ENCODE peak calls at places on chromosomes 12 and 14, in six cellular contexts. X is foreskin keratinocyte, H is pancreas, T is left ventricle myocardium inferior, U is breast epithelium, L is tibial nerve. G is an unnamed sample.

GRCh38 chr12:127774828-127775227 is 492.1 kb upstream of the TMEM132C start:
- DNase-seq in L (no peak), T (no peak), H (no peak), X (no peak), U (no peak), G (no peak)

GRCh38 chr14:96279564-96279963 is 23.6 kb downstream of the BDKRB1 start:
- DNase-seq in L (no peak), H (no peak), T (no peak), U (no peak), X (no peak), G (no peak)

GRCh38 chr14:33539918-33540357 is 410.9 kb downstream of the EGLN3 start:
- DNase-seq in U (no peak), T (no peak), L (no peak), X (no peak), H (no peak), G (no peak)

GRCh38 chr14:100104523-100105300 is 39.5 kb downstream of the EVL start:
- DNase-seq in X (no peak), U (no peak), H (no peak), L (no peak), T (no peak), G (no peak)

GRCh38 chr14:99320105-99320572 is 48.1 kb upstream of the BCL11B start:
- DNase-seq in U (no peak), T (peak; percentile 21), H (peak; percentile 67), L (no peak), X (peak; percentile 14), G (no peak)

GRCh38 chr14:29039171-29039570 is 272.6 kb downstream of the FOXG1 start:
- DNase-seq in T (no peak), H (no peak), U (no peak), X (no peak), L (no peak), G (no peak)

GRCh38 chr14:51002406-51002984 is 58.2 kb upstream of the PYGL start:
- DNase-seq in L (no peak), X (no peak), T (no peak), H (no peak), U (no peak), G (no peak)

GRCh38 chr14:78752789-78753188 is 582.6 kb downstream of the NRXN3 start:
- DNase-seq in U (no peak), L (no peak), T (no peak), H (peak; percentile 22), X (no peak), G (no peak)

GRCh38 chr12:114851981-114852380 is 168.0 kb upstream of the TBX3 start:
- DNase-seq in H (no peak), L (no peak), U (no peak), X (no peak), T (no peak), G (no peak)

GRCh38 chr12:120599672-120600537 is 18.7 kb upstream of the POP5 start:
- DNase-seq in U (no peak), H (no peak), L (no peak), T (no peak), X (no peak), G (peak; percentile 37)

GRCh38 chr14:77988966-77989365 is 181.2 kb upstream of the NRXN3 start:
- DNase-seq in L (peak; percentile 45), H (no peak), T (peak; percentile 29), X (no peak), U (no peak), G (no peak)

GRCh38 chr14:20350860-20351259 is 7.4 kb downstream of the PARP2 start:
- DNase-seq in U (no peak), T (no peak), L (no peak), X (no peak), H (no peak), G (no peak)

GRCh38 chr12:103748875-103749274 is 92.2 kb downstream of the NT5DC3 start:
- DNase-seq in H (no peak), T (no peak), L (no peak), X (no peak), U (no peak), G (no peak)

GRCh38 chr14:39372656-39373055 is 59.6 kb downstream of the FBXO33 start:
- DNase-seq in L (no peak), T (no peak), U (no peak), X (no peak), H (no peak), G (no peak)

GRCh38 chr14:102854397-102854703 is 68.1 kb upstream of the AMN start:
- DNase-seq in X (no peak), U (no peak), T (no peak), L (no peak), H (no peak), G (no peak)

GRCh38 chr14:102849522-102850379 is 72.5 kb downstream of the TRAF3 start:
- DNase-seq in U (no peak), L (no peak), T (no peak), H (no peak), X (no peak), G (no peak)

GRCh38 chr14:102853703-102854396 is 68.6 kb upstream of the AMN start:
- DNase-seq in X (peak; percentile 44), L (no peak), U (no peak), T (no peak), H (no peak), G (no peak)

DNA sequence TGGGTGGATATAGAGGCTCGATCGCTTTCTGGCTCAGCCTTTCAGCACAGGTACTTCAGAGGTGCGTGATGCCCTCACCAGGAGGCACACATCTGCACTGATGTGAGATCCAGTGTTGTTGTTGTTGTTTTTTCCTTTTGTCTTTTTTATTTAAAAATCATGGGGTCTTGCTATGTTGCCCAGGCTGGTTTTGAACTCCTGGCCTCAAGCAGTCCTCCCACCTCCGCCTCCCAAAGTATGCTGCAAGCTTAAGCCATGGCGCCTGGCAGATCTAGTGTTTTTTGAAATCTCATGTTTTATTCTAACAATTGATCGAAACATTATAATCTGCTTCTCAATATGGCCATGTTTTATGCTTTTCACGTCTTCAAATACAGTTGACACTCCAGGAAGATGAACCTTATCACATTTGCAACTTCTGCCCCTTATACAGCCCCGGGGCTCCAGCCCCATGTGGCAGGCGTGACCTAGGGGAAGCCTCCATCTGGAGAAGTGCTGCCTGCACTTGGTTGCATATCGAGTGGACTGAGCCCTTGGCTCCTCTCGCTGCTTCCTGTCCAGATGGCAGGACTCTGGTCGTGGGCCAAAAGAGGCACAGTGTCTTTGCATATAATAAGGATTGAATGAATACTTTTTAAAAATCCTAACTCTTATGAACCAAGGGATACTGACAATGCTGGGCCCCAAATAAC is 71.7 kb downstream of the TRAF3 start:
- DNase-seq in H (no peak), U (no peak), T (peak; percentile 47), L (no peak), X (no peak), G (no peak)
- H3K27ac ChIP-seq in H (no peak overlapping the region), U (no peak overlapping the region), T (peak overlapping the region; percentile 6), L (peak overlapping the region; percentile 0), X (no peak overlapping the region), G (no peak overlapping the region)

DNA sequence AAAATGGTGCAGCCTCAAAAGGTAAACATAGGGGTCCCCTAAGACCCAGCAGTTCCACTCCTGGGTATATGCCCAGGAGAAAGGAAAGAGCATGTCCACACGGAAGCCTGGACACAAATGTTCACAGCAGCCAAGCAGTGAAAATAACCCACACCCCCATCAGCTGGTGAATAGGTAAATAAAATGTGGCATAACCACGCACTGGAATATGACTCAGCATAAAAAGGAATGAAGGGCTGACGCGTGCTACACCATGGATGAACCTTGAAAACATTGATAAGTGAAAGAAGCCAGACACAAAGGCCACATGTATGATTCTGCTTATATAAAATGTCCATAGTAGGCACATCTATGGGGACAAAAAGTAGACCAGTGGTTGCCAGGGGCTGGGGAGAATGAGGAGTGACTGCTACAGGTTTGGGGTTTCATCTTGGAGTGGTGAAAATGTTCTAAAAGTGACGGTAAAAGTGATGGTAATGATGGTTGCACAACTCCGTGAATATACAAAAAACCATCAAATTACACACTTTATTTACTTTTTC is 3.8 kb upstream of the SCARB1 start:
- DNase-seq in U (no peak), X (peak; percentile 39), H (no peak), L (no peak), T (no peak), G (no peak)
- H3K27ac ChIP-seq in U (no peak overlapping the region), X (no peak overlapping the region), H (no peak overlapping the region), L (no peak overlapping the region), T (no peak overlapping the region), G (no peak overlapping the region)

DNA sequence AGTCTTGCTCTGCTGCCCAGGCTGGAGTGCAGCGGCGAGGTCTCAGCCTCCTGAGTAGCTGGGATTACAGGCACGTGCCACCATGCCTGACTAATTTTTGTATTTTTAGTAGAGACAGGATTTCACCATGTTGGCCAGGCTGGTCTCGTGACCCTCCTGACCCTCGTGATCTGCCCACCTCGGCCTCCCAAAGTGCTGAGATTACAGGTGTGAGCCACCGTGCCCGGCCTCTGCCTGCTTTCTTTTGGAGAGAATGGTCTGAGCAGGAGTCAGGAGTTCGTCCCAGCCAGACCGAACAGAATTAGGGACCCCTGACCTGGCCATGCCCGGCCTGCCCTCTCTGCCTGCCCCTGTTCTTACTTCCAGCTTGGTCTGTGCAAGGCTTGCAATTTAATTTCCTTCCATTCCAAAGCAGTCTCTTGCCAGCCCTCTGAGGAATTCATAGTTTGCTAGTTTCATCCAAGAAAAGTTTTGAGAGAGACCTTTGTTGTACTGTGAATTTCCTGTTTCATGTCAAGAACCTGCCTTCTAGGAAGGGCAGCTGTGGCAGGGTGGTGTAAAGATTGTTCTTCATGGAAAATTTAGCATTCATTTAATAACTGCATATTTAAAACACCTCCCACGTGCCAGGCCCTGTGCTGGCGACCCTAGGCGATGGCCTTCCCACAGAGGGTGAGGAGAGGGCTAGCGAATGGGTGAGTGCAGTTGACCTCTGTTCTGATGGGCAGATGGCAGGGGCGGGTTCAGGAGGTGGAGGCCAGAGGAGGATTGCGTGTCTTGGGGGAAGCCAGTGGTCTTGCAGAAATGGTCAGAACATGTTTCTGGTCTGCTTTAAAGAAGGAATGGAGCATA is 43.0 kb downstream of the MLXIP start:
- DNase-seq in L (no peak), X (no peak), T (peak; percentile 6), U (no peak), H (no peak), G (peak; percentile 47)
- H3K27ac ChIP-seq in L (no peak overlapping the region), X (no peak overlapping the region), T (peak overlapping the region; percentile 19), U (peak overlapping the region; percentile 15), H (no peak overlapping the region), G (no peak overlapping the region)

DNA sequence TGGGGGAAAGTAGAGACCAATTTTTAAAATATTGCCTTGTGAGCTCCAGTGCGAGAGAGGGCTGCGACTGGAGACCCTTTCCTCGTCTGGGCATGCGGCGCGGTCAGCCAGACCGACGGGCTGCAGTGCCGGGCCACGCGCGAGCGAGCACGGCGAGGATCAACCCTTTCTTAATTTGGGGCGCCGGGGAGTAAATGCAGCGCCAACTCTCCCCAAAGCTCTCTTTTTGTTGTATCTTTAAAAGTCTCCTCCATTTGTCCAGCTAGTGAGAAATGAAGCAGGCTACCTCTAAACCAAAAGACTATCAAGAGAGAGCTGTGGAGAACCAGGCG is 1.5 kb downstream of the SIX1 start:
- DNase-seq in X (no peak), L (no peak), H (no peak), T (no peak), U (no peak), G (no peak)
- H3K27ac ChIP-seq in X (no peak overlapping the region), L (no peak overlapping the region), H (no peak overlapping the region), T (no peak overlapping the region), U (no peak overlapping the region), G (no peak overlapping the region)

DNA sequence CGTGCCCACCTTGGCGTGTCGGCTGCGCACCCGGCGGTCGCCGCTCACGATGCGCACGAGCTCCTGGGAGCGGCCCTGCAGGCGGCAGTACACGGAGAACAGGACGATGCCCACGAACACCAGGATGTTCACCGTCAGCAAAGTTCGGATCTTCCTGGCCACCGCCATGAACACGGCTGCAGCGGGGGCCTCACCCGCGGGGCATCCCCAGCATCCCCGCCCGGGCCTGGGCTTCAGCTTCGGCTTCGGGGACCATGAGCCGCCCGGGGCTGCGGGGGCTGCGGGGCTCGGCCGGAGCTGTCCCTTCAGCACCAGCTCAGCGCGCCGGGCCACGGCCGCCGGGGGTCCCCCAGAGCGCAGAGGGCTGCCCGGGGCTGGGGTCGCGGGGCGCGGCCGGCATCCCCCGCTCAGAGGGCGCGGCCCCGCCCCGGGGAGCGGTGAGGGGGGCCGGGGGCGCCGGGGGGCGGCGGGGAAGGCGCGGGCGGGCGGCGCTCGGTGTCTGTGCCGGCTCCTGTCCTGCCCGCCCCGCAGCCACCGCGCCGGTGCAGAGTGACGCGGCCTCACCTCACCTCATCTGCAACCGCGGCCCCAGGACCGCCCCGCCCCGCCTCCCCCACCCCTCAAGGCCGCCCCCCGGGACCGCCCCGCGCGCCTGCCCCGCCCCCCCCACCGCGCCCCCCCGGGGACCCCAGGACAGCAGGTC is at the start of gene GALNT9:
- DNase-seq in X (no peak), T (no peak), U (no peak), H (no peak), L (no peak), G (no peak)
- H3K27ac ChIP-seq in X (no peak within 1 kb of the TSS), T (no peak within 1 kb of the TSS), U (no peak within 1 kb of the TSS), H (no peak within 1 kb of the TSS), L (no peak within 1 kb of the TSS), G (no peak within 1 kb of the TSS)

G was measured in aorta.